ENCODE peak calls at places on chromosome X, in four cellular contexts. O is psoas muscle, A is tibial nerve, P is SJSA1. Z is an unnamed sample. For H3K9me3, the result is how much of the 10 kb centered on the place peaks cover.

GRCh38 chrX:11953615-11954014 is 184.7 kb upstream of the FRMPD4 start:
- DNase-seq in P (peak), O (no peak), A (no peak), Z (peak)

GRCh38 chrX:103155201-103155600 is 59.7 kb upstream of the BEX4 start:
- DNase-seq in O (no peak), A (no peak), P (no peak), Z (no peak)

GRCh38 chrX:76148011-76148665 is 24.7 kb upstream of the PBDC1 start:
- DNase-seq in A (no peak), P (no peak), O (no peak), Z (peak)

GRCh38 chrX:129905787-129906580 is at the start of gene UTP14A:
- DNase-seq in A (peak), O (peak), P (peak), Z (peak)

GRCh38 chrX:108177321-108177990 is 85.9 kb downstream of the ATG4A start:
- DNase-seq in O (no peak), A (no peak), P (no peak), Z (no peak)

GRCh38 chrX:41238543-41238942 is 95.4 kb upstream of the DDX3X start:
- DNase-seq in P (no peak), O (no peak), A (no peak), Z (no peak)

GRCh38 chrX:108704839-108705238 is 31.5 kb downstream of the IRS4 start:
- DNase-seq in A (no peak), P (no peak), O (no peak), Z (no peak)

GRCh38 chrX:134737061-134737460 is 78.8 kb upstream of the PLAC1 start:
- DNase-seq in A (peak), P (no peak), O (peak), Z (peak)

GRCh38 chrX:10926404-10926803 is 184.7 kb upstream of the HCCS start:
- DNase-seq in O (no peak), P (no peak), A (no peak), Z (no peak)

GRCh38 chrX:9394212-9394611 is 70.6 kb upstream of the TBL1X start:
- DNase-seq in A (no peak), P (no peak), O (no peak), Z (no peak)

GRCh38 chrX:140580478-140580877 is 75.6 kb upstream of the SOX3 start:
- DNase-seq in A (no peak), O (no peak), P (no peak), Z (no peak)

GRCh38 chrX:40201486-40201885 is 103.7 kb upstream of the BCOR start:
- DNase-seq in O (no peak), A (no peak), P (no peak), Z (no peak)

GRCh38 chrX:108139303-108139702 is 47.7 kb downstream of the ATG4A start:
- DNase-seq in P (no peak), O (no peak), A (no peak), Z (no peak)

GRCh38 chrX:47859686-47860085 is 23.0 kb downstream of the ZNF81 start:
- DNase-seq in A (no peak), P (no peak), O (no peak), Z (no peak)

GRCh38 chrX:19811807-19812604 is 75.4 kb downstream of the SH3KBP1 start:
- DNase-seq in O (no peak), P (peak), A (no peak), Z (peak)
- H3K9me3 ChIP-seq in O (under half), P (under half), A (under half), Z (under half)

DNA sequence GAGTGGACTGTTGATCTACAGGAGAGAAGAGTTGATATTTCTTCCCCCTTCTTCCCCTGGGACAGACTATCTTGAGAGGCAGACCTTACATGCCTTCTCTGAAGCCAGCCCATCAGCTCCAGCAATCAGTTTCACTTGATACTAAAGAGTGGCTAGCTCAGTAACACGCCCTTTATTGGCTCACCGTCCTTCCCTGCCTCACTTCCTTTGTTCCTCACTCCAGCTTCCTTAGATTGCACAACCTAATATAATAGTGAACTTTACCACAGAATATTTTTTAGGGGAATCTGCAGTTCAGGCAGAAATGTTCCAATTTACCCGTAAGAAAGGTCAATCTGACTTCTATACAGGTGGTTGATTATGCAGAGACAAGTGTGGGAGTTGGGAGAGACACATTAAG is 128.1 kb upstream of the NDP start:
- DNase-seq in O (no peak), A (no peak), P (no peak), Z (no peak)
- H3K9me3 ChIP-seq in O (under half), A (under half), P (under half), Z (under half)

GRCh38 chrX:145953628-145954027 is 136.0 kb downstream of the SLITRK2 start:
- DNase-seq in A (no peak), P (no peak), O (no peak), Z (no peak)
- H3K9me3 ChIP-seq in A (under half), P (under half), O (under half), Z (under half)

GRCh38 chrX:57977992-57978391 is 67.7 kb upstream of the ZXDA start:
- DNase-seq in P (no peak), O (no peak), A (no peak), Z (no peak)
- H3K9me3 ChIP-seq in P (under half), O (under half), A (under half), Z (under half)

Z was measured in MG63.